ENCODE peak calls at places on chromosomes 3 and 15, in seven cellular contexts. V is tibial nerve, U is uterus, N is prostate gland, H is fibroblast of pulmonary artery, C is left ventricle myocardium inferior, G is GM23338. I is an unnamed sample.

GRCh38 chr15:57746752-57747151 is 40.2 kb downstream of the POLR2M start:
- DNase-seq in V (no peak), U (peak), N (no peak), H (no peak), C (no peak), G (no peak), I (no peak)

GRCh38 chr3:152185941-152186630 is 82.6 kb upstream of the MBNL1 start:
- DNase-seq in V (no peak), U (no peak), N (no peak), H (no peak), C (no peak), G (no peak), I (no peak)

GRCh38 chr3:14175383-14176037 is 2.9 kb downstream of the XPC start:
- DNase-seq in V (no peak), U (no peak), N (no peak), H (no peak), C (no peak), G (no peak), I (no peak)

GRCh38 chr3:150472421-150472820 is 64.3 kb downstream of the TSC22D2 start:
- DNase-seq in V (no peak), U (no peak), N (no peak), H (no peak), C (no peak), G (peak), I (no peak)

GRCh38 chr15:41746802-41747201 is 27.5 kb upstream of the MAPKBP1 start:
- DNase-seq in V (no peak), U (no peak), N (no peak), H (peak), C (no peak), G (no peak), I (no peak)

GRCh38 chr3:12579919-12580318 is 23.0 kb downstream of the MKRN2 start:
- DNase-seq in V (no peak), U (no peak), N (no peak), H (peak), C (no peak), G (no peak), I (no peak)

GRCh38 chr15:58064119-58065010 is 1.1 kb downstream of the ALDH1A2 start:
- DNase-seq in V (no peak), U (no peak), N (no peak), H (peak), C (no peak), G (peak), I (no peak)

GRCh38 chr3:46416134-46417119 is 9.4 kb downstream of the CCRL2 start:
- DNase-seq in V (no peak), U (no peak), N (no peak), H (no peak), C (no peak), G (no peak), I (no peak)

GRCh38 chr3:134799393-134799792 is 4.3 kb downstream of the EPHB1 start:
- DNase-seq in V (no peak), U (no peak), N (no peak), H (no peak), C (no peak), G (no peak), I (no peak)

GRCh38 chr3:69120879-69121464 is 1.4 kb downstream of the LMOD3 start:
- DNase-seq in V (peak), U (peak), N (peak), H (peak), C (no peak), G (peak), I (no peak)

GRCh38 chr3:159839561-159840379 is 148.9 kb upstream of the IL12A start:
- DNase-seq in V (no peak), U (peak), N (no peak), H (no peak), C (peak), G (peak), I (peak)

GRCh38 chr15:88218557-88219214 is 37.9 kb downstream of the NTRK3 start:
- DNase-seq in V (no peak), U (no peak), N (no peak), H (no peak), C (no peak), G (no peak), I (no peak)

GRCh38 chr15:82021021-82021420 is 24.8 kb downstream of the MEX3B start:
- DNase-seq in V (no peak), U (no peak), N (no peak), H (no peak), C (no peak), G (no peak), I (no peak)

GRCh38 chr3:138899592-138899991 is 47.3 kb downstream of the FOXL2 start:
- DNase-seq in V (no peak), U (no peak), N (no peak), H (no peak), C (no peak), G (no peak), I (no peak)

GRCh38 chr15:61099030-61099800 is 129.9 kb downstream of the RORA start:
- DNase-seq in V (no peak), U (no peak), N (no peak), H (no peak), C (no peak), G (no peak), I (no peak)

GRCh38 chr3:23248594-23249131 is 45.5 kb downstream of the UBE2E2 start:
- DNase-seq in V (no peak), U (no peak), N (no peak), H (no peak), C (no peak), G (no peak), I (no peak)

GRCh38 chr3:106943071-106943470 is 434.2 kb upstream of the CCDC54 start:
- DNase-seq in V (no peak), U (no peak), N (no peak), H (peak), C (no peak), G (no peak), I (no peak)

GRCh38 chr3:98875535-98875934 is 26.0 kb downstream of the DCBLD2 start:
- DNase-seq in V (no peak), U (no peak), N (no peak), H (no peak), C (no peak), G (no peak), I (no peak)

GRCh38 chr15:50066202-50066601 is 52.8 kb downstream of the ATP8B4 start:
- DNase-seq in V (no peak), U (no peak), N (no peak), H (peak), C (no peak), G (peak), I (no peak)

GRCh38 chr3:193872265-193872753 is 263.6 kb upstream of the HES1 start:
- DNase-seq in V (peak), U (no peak), N (peak), H (peak), C (no peak), G (no peak), I (no peak)

GRCh38 chr15:98547741-98548166 is 100.6 kb upstream of the IGF1R start:
- DNase-seq in V (peak), U (peak), N (no peak), H (peak), C (no peak), G (peak), I (peak)

GRCh38 chr3:160773722-160774121 is 17.7 kb downstream of the PPM1L start:
- DNase-seq in V (no peak), U (no peak), N (no peak), H (no peak), C (no peak), G (no peak), I (no peak)

GRCh38 chr15:60957111-60957510 is 272.0 kb downstream of the RORA start:
- DNase-seq in V (no peak), U (no peak), N (no peak), H (no peak), C (no peak), G (no peak), I (no peak)

GRCh38 chr3:13277860-13278531 is 142.1 kb downstream of the NUP210 start:
- DNase-seq in V (no peak), U (no peak), N (peak), H (peak), C (no peak), G (no peak), I (no peak)

GRCh38 chr3:187880438-187880837 is 135.2 kb upstream of the BCL6 start:
- DNase-seq in V (no peak), U (no peak), N (no peak), H (peak), C (no peak), G (no peak), I (no peak)

GRCh38 chr3:52679811-52680210 is 5.9 kb downstream of the PBRM1 start:
- DNase-seq in V (no peak), U (no peak), N (no peak), H (peak), C (no peak), G (no peak), I (no peak)

GRCh38 chr3:52684184-52684583 is 1.5 kb downstream of the PBRM1 start:
- DNase-seq in V (no peak), U (no peak), N (no peak), H (no peak), C (no peak), G (no peak), I (no peak)

GRCh38 chr3:52683611-52684010 is 2.1 kb downstream of the PBRM1 start:
- DNase-seq in V (no peak), U (no peak), N (no peak), H (no peak), C (no peak), G (no peak), I (no peak)

GRCh38 chr3:52681610-52682009 is 4.1 kb downstream of the PBRM1 start:
- DNase-seq in V (no peak), U (no peak), N (no peak), H (no peak), C (no peak), G (no peak), I (no peak)

GRCh38 chr3:52682016-52682415 is 3.7 kb downstream of the PBRM1 start:
- DNase-seq in V (no peak), U (peak), N (no peak), H (peak), C (no peak), G (peak), I (no peak)
- H3K4me3 ChIP-seq in V (no peak), U (no peak), N (no peak), H (no peak), C (no peak), G (no peak), I (no peak)

GRCh38 chr15:63126726-63127125 is 5.1 kb downstream of the LACTB start:
- DNase-seq in V (no peak), U (no peak), N (no peak), H (no peak), C (no peak), G (no peak), I (no peak)

GRCh38 chr15:63118854-63119253 is 2.8 kb upstream of the LACTB start:
- DNase-seq in V (no peak), U (no peak), N (no peak), H (no peak), C (no peak), G (no peak), I (no peak)

GRCh38 chr15:63124506-63124905 is 2.8 kb downstream of the LACTB start:
- DNase-seq in V (no peak), U (no peak), N (no peak), H (no peak), C (no peak), G (no peak), I (no peak)

GRCh38 chr15:63122002-63122893 is 587 bp downstream of the LACTB start:
- DNase-seq in V (peak), U (peak), N (peak), H (peak), C (peak), G (peak), I (peak)

GRCh38 chr15:63121382-63122001 is at the start of gene LACTB:
- DNase-seq in V (peak), U (peak), N (peak), H (peak), C (peak), G (peak), I (peak)
- H3K4me3 ChIP-seq in V (peak), U (peak), N (peak), H (peak), C (peak), G (peak), I (peak)

GRCh38 chr3:111999924-112000835 is 1.5 kb downstream of the TAGLN3 start:
- DNase-seq in V (no peak), U (no peak), N (no peak), H (no peak), C (no peak), G (peak), I (no peak)
- H3K4me3 ChIP-seq in V (no peak), U (no peak), N (no peak), H (no peak), C (peak), G (peak), I (no peak)

GRCh38 chr15:39581501-39582285 is 814 bp downstream of the THBS1 start:
- DNase-seq in V (peak), U (peak), N (peak), H (peak), C (peak), G (peak), I (peak)

GRCh38 chr15:39579487-39580116 is 1.3 kb upstream of the THBS1 start:
- DNase-seq in V (peak), U (peak), N (peak), H (peak), C (peak), G (peak), I (peak)

GRCh38 chr15:39580117-39580629 is 706 bp upstream of the THBS1 start:
- DNase-seq in V (peak), U (peak), N (peak), H (peak), C (peak), G (peak), I (peak)

GRCh38 chr15:39580630-39581500 is at the start of gene THBS1:
- DNase-seq in V (peak), U (peak), N (peak), H (peak), C (peak), G (peak), I (peak)

GRCh38 chr15:39578851-39579486 is 1.9 kb upstream of the THBS1 start:
- DNase-seq in V (no peak), U (no peak), N (no peak), H (peak), C (no peak), G (peak), I (no peak)
- H3K4me3 ChIP-seq in V (peak), U (no peak), N (no peak), H (peak), C (peak), G (peak), I (peak)

GRCh38 chr15:25860885-25861866 is 2.0 kb downstream of the ATP10A start:
- DNase-seq in V (no peak), U (no peak), N (no peak), H (no peak), C (no peak), G (no peak), I (no peak)

GRCh38 chr15:25862469-25863066 is 559 bp downstream of the ATP10A start:
- DNase-seq in V (no peak), U (no peak), N (peak), H (peak), C (no peak), G (peak), I (no peak)

GRCh38 chr15:25858952-25859760 is 4.0 kb downstream of the ATP10A start:
- DNase-seq in V (no peak), U (no peak), N (no peak), H (no peak), C (no peak), G (no peak), I (no peak)

GRCh38 chr15:25862087-25862468 is 1.0 kb downstream of the ATP10A start:
- DNase-seq in V (no peak), U (no peak), N (peak), H (no peak), C (no peak), G (peak), I (no peak)

GRCh38 chr15:25859838-25860645 is 3.1 kb downstream of the ATP10A start:
- DNase-seq in V (no peak), U (no peak), N (peak), H (no peak), C (no peak), G (no peak), I (no peak)
- H3K4me3 ChIP-seq in V (no peak), U (no peak), N (no peak), H (no peak), C (peak), G (no peak), I (peak)

GRCh38 chr3:129599607-129600006 is 6.9 kb downstream of the PLXND1 start:
- DNase-seq in V (no peak), U (no peak), N (no peak), H (peak), C (peak), G (peak), I (no peak)
- H3K4me3 ChIP-seq in V (no peak), U (no peak), N (no peak), H (no peak), C (peak), G (no peak), I (no peak)

I was measured in heart right ventricle.